ENCODE peak calls at places on chromosomes 2 and 18, in six cellular contexts. One of them, this sample, is unnamed.

GRCh38 chr2:28952806-28953190 is 28.3 kb upstream of the TOGARAM2 start:
- DNase-seq in K562: no peak
- DNase-seq in A549: no peak
- DNase-seq in GM12878: no peak
- DNase-seq in HepG2: no peak
- DNase-seq in endothelial cell of umbilical vein: peak; percentile 60
- DNase-seq in this sample: peak; percentile 83

GRCh38 chr2:143901185-143901842 is 618.6 kb downstream of the ZEB2 start:
- DNase-seq in K562: no peak
- DNase-seq in A549: no peak
- DNase-seq in GM12878: no peak
- DNase-seq in HepG2: no peak
- DNase-seq in endothelial cell of umbilical vein: peak; percentile 70
- DNase-seq in this sample: peak; percentile 27

GRCh38 chr2:98835831-98836385 is 100.1 kb downstream of the CRACDL start:
- DNase-seq in K562: no peak
- DNase-seq in A549: no peak
- DNase-seq in GM12878: peak; percentile 4
- DNase-seq in HepG2: no peak
- DNase-seq in endothelial cell of umbilical vein: no peak
- DNase-seq in this sample: peak; percentile 96

GRCh38 chr2:190978389-190979053 is 35.5 kb downstream of the STAT1 start:
- DNase-seq in K562: no peak
- DNase-seq in A549: no peak
- DNase-seq in GM12878: no peak
- DNase-seq in HepG2: no peak
- DNase-seq in endothelial cell of umbilical vein: peak; percentile 83
- DNase-seq in this sample: no peak

GRCh38 chr18:10690376-10690775 is 164.5 kb downstream of the NAPG start:
- DNase-seq in K562: no peak
- DNase-seq in A549: no peak
- DNase-seq in GM12878: no peak
- DNase-seq in HepG2: no peak
- DNase-seq in endothelial cell of umbilical vein: no peak
- DNase-seq in this sample: no peak

GRCh38 chr18:8794133-8794986 is 89.0 kb downstream of the MTCL1 start:
- DNase-seq in K562: no peak
- DNase-seq in A549: no peak
- DNase-seq in GM12878: no peak
- DNase-seq in HepG2: peak; percentile 66
- DNase-seq in endothelial cell of umbilical vein: peak; percentile 66
- DNase-seq in this sample: no peak

GRCh38 chr18:23758281-23758680 is 69.0 kb downstream of the LAMA3 start:
- DNase-seq in K562: no peak
- DNase-seq in A549: no peak
- DNase-seq in GM12878: no peak
- DNase-seq in HepG2: no peak
- DNase-seq in endothelial cell of umbilical vein: no peak
- DNase-seq in this sample: no peak

GRCh38 chr18:12374398-12374797 is 2.6 kb downstream of the AFG3L2 start:
- DNase-seq in K562: no peak
- DNase-seq in A549: no peak
- DNase-seq in GM12878: no peak
- DNase-seq in HepG2: no peak
- DNase-seq in endothelial cell of umbilical vein: no peak
- DNase-seq in this sample: no peak

GRCh38 chr2:172427256-172427989 is at the start of gene ITGA6:
- DNase-seq in K562: peak; percentile 83
- DNase-seq in A549: peak; percentile 70
- DNase-seq in GM12878: no peak
- DNase-seq in HepG2: peak; percentile 89
- DNase-seq in endothelial cell of umbilical vein: peak; percentile 78
- DNase-seq in this sample: peak; percentile 88

GRCh38 chr18:30889582-30890301 is 152.8 kb downstream of the DSC3 start:
- DNase-seq in K562: no peak
- DNase-seq in A549: no peak
- DNase-seq in GM12878: no peak
- DNase-seq in HepG2: no peak
- DNase-seq in endothelial cell of umbilical vein: peak; percentile 33
- DNase-seq in this sample: peak; percentile 23

GRCh38 chr2:181916726-181917377 is 25.3 kb downstream of the ITPRID2 start:
- DNase-seq in K562: no peak
- DNase-seq in A549: no peak
- DNase-seq in GM12878: no peak
- DNase-seq in HepG2: no peak
- DNase-seq in endothelial cell of umbilical vein: peak; percentile 79
- DNase-seq in this sample: no peak

GRCh38 chr2:43186679-43187374 is 39.6 kb downstream of the ZFP36L2 start:
- DNase-seq in K562: peak; percentile 49
- DNase-seq in A549: no peak
- DNase-seq in GM12878: no peak
- DNase-seq in HepG2: peak; percentile 78
- DNase-seq in endothelial cell of umbilical vein: no peak
- DNase-seq in this sample: peak; percentile 58

GRCh38 chr18:35581555-35582309 is at the start of gene GALNT1:
- DNase-seq in K562: peak; percentile 71
- DNase-seq in A549: no peak
- DNase-seq in GM12878: no peak
- DNase-seq in HepG2: no peak
- DNase-seq in endothelial cell of umbilical vein: peak; percentile 23
- DNase-seq in this sample: peak; percentile 47

DNA sequence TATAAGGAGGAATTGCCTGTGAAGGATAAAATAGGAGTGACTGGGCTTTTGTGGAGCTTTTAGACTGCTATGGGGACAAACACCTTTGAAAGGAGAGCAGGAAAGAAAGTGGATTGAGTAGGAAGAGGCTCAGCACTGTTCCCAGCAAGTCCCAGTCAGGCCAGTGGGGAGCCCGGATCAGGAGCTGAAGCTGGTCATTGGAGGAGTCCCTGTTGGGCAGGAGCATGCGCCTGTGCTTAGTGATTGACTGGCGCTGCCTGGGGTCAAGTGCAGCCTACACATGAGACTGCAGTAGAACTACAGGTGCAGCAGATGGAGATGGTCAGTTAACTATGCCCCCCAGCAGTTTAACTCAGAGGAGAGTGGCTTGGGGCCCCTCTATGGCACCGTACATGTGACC is 390.8 kb downstream of the CTNNA2 start:
- DNase-seq in K562: no peak
- DNase-seq in A549: no peak
- DNase-seq in GM12878: no peak
- DNase-seq in HepG2: no peak
- DNase-seq in endothelial cell of umbilical vein: no peak
- DNase-seq in this sample: no peak
- TF ChIP-seq MYC in K562: no peak
- TF ChIP-seq MYC in A549: no peak
- TF ChIP-seq MYC in GM12878: no peak
- TF ChIP-seq MYC in HepG2: no peak
- TF ChIP-seq MYC in endothelial cell of umbilical vein: no peak
- TF ChIP-seq MYC in this sample: no peak

GRCh38 chr18:77114564-77115391 is 17.8 kb downstream of the MBP start:
- DNase-seq in K562: no peak
- DNase-seq in A549: peak; percentile 84
- DNase-seq in GM12878: no peak
- DNase-seq in HepG2: peak; percentile 93
- DNase-seq in endothelial cell of umbilical vein: peak; percentile 82
- DNase-seq in this sample: peak; percentile 96
- TF ChIP-seq POLR2A in K562: no peak
- TF ChIP-seq POLR2A in A549: no peak
- TF ChIP-seq POLR2A in GM12878: peak; percentile 8
- TF ChIP-seq POLR2A in HepG2: peak; percentile 70
- TF ChIP-seq POLR2A in endothelial cell of umbilical vein: no peak
- TF ChIP-seq POLR2A in this sample: no peak

GRCh38 chr2:234313498-234313897 is 183.4 kb downstream of the ARL4C start:
- DNase-seq in K562: no peak
- DNase-seq in A549: no peak
- DNase-seq in GM12878: no peak
- DNase-seq in HepG2: no peak
- DNase-seq in endothelial cell of umbilical vein: no peak
- DNase-seq in this sample: no peak
- TF ChIP-seq MAX in K562: no peak
- TF ChIP-seq MAX in A549: no peak
- TF ChIP-seq MAX in GM12878: no peak
- TF ChIP-seq MAX in HepG2: no peak
- TF ChIP-seq MAX in endothelial cell of umbilical vein: no peak
- TF ChIP-seq MAX in this sample: no peak

GRCh38 chr18:3015203-3015590 is 2.3 kb upstream of the LPIN2 start:
- DNase-seq in K562: peak; percentile 34
- DNase-seq in A549: peak; percentile 38
- DNase-seq in GM12878: no peak
- DNase-seq in HepG2: peak; percentile 69
- DNase-seq in endothelial cell of umbilical vein: peak; percentile 93
- DNase-seq in this sample: peak; percentile 51
- TF ChIP-seq MYC in K562: no peak
- TF ChIP-seq MYC in A549: no peak
- TF ChIP-seq MYC in GM12878: no peak
- TF ChIP-seq MYC in HepG2: no peak
- TF ChIP-seq MYC in endothelial cell of umbilical vein: no peak
- TF ChIP-seq MYC in this sample: no peak

GRCh38 chr2:61179701-61180639 is 18.0 kb downstream of the C2orf74 start:
- DNase-seq in K562: no peak
- DNase-seq in A549: no peak
- DNase-seq in GM12878: no peak
- DNase-seq in HepG2: no peak
- DNase-seq in endothelial cell of umbilical vein: peak; percentile 51
- DNase-seq in this sample: no peak

GRCh38 chr2:61177727-61178549 is 15.9 kb downstream of the C2orf74 start:
- DNase-seq in K562: no peak
- DNase-seq in A549: no peak
- DNase-seq in GM12878: no peak
- DNase-seq in HepG2: peak; percentile 19
- DNase-seq in endothelial cell of umbilical vein: peak; percentile 36
- DNase-seq in this sample: peak; percentile 67

GRCh38 chr2:61178603-61179545 is 16.9 kb downstream of the C2orf74 start:
- DNase-seq in K562: no peak
- DNase-seq in A549: no peak
- DNase-seq in GM12878: no peak
- DNase-seq in HepG2: no peak
- DNase-seq in endothelial cell of umbilical vein: no peak
- DNase-seq in this sample: no peak

GRCh38 chr2:61175036-61175435 is 13.0 kb downstream of the C2orf74 start:
- DNase-seq in K562: no peak
- DNase-seq in A549: no peak
- DNase-seq in GM12878: no peak
- DNase-seq in HepG2: no peak
- DNase-seq in endothelial cell of umbilical vein: no peak
- DNase-seq in this sample: no peak

DNA sequence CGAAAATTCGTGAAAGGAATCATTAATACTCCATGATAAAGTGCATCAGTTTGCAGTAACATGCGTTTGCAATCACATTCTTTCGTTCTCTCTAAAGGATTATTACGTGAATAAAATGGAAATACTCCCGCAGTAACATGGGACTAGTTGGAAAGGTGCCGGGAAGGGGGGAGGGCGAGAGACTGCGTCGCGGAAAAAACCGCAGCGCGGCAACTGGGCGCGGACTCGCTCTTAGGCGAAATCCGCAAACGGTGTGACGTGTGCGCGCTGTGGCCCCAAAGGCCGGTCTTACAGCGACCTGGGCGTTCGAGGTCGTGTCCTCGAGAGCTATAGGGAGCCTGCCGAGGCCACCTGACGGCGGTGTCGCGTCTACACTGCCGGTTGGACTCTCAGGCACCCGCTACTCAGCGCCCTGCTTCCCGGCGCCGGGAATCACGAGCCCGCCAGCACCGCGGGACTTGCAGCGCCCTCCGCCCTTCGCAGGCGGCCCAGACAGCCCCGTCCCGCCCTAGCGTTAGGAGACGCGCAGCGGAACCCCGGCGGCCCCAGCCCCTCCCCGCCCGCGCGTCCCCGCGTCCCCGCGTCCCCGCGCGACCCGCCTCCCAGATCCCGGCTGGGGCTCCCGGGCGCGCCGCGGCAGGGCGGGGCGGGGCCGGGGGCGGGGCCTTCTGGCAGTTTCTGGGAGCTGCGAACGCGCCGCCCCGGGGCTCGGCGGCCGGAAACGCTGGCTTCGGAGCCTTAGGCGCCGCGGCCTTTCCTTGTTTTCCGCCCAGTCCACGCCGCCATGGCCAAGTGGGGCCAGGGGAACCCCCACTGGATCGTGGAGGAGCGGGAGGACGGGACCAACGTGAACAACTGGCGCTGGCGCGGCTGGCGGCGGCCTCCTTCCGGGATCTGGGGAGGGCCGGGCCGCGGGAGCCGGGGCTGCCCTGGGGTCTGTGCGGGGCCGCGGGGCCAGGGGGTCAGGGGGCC is 15.1 kb downstream of the C2orf74 start:
- DNase-seq in K562: peak; percentile 97
- DNase-seq in A549: peak; percentile 99
- DNase-seq in GM12878: peak; percentile 40
- DNase-seq in HepG2: peak; percentile 94
- DNase-seq in endothelial cell of umbilical vein: peak; percentile 94
- DNase-seq in this sample: peak; percentile 95
- TF ChIP-seq POLR2A in K562: peak; percentile 95
- TF ChIP-seq POLR2A in A549: peak; percentile 98
- TF ChIP-seq POLR2A in GM12878: peak; percentile 95
- TF ChIP-seq POLR2A in HepG2: peak; percentile 99
- TF ChIP-seq POLR2A in endothelial cell of umbilical vein: peak; percentile 95
- TF ChIP-seq POLR2A in this sample: peak; percentile 88

DNA sequence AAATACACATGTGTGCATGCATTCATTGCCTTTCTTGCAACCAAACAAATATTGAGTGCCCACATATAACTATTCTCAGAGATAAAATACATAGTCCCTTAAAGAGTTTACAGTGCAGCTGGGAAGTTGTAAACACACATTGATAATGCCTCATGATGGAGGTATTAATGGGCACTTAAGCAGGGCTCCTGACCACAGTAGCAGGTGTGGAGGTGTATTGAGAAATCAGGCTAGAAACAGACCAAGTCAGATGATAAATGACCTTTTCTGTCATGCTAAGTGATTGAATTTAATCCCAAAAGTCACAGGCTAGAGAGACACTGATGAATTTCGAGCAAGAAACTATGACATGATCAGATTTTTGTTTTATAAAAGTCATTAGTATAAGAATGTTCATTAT is 157.7 kb downstream of the ZNF385B start:
- DNase-seq in K562: no peak
- DNase-seq in A549: no peak
- DNase-seq in GM12878: no peak
- DNase-seq in HepG2: no peak
- DNase-seq in endothelial cell of umbilical vein: no peak
- DNase-seq in this sample: no peak
- TF ChIP-seq MAX in K562: no peak
- TF ChIP-seq MAX in A549: no peak
- TF ChIP-seq MAX in GM12878: no peak
- TF ChIP-seq MAX in HepG2: no peak
- TF ChIP-seq MAX in endothelial cell of umbilical vein: no peak
- TF ChIP-seq MAX in this sample: no peak

This sample was measured in NB4.